ENCODE peak calls at places on chromosomes 3 and 15, in eight cellular contexts. Q, M, V, I, H, C, K and W are unnamed samples.

GRCh38 chr3:115648559-115648958 is 25.2 kb downstream of the GAP43 start:
- DNase-seq in Q (no peak), M (no peak), V (no peak), I (no peak), H (no peak), C (no peak), K (no peak), W (no peak)

GRCh38 chr15:44910981-44911625 is 45.4 kb upstream of the TERB2 start:
- DNase-seq in Q (no peak), M (no peak), V (no peak), I (no peak), H (no peak), C (no peak), K (no peak), W (no peak)

GRCh38 chr3:155805204-155805801 is 775 bp downstream of the C3orf33 start:
- DNase-seq in Q (no peak), M (peak), V (peak), I (no peak), H (no peak), C (no peak), K (peak), W (no peak)

GRCh38 chr3:32709346-32709745 is 24.4 kb downstream of the CNOT10 start:
- DNase-seq in Q (no peak), M (no peak), V (no peak), I (no peak), H (no peak), C (no peak), K (no peak), W (no peak)

GRCh38 chr3:190356246-190356645 is 31.7 kb upstream of the CLDN16 start:
- DNase-seq in Q (no peak), M (no peak), V (no peak), I (no peak), H (no peak), C (no peak), K (no peak), W (no peak)

GRCh38 chr3:156434921-156435320 is 120.0 kb downstream of the SSR3 start:
- DNase-seq in Q (no peak), M (no peak), V (no peak), I (no peak), H (no peak), C (no peak), K (no peak), W (no peak)

GRCh38 chr3:33957176-33957575 is 158.7 kb downstream of the PDCD6IP start:
- DNase-seq in Q (no peak), M (no peak), V (no peak), I (no peak), H (no peak), C (no peak), K (no peak), W (no peak)

GRCh38 chr15:70435872-70436271 is 327.5 kb downstream of the UACA start:
- DNase-seq in Q (no peak), M (no peak), V (no peak), I (no peak), H (no peak), C (no peak), K (no peak), W (no peak)

GRCh38 chr15:67138946-67139855 is 73.8 kb downstream of the SMAD3 start:
- DNase-seq in Q (peak), M (no peak), V (no peak), I (no peak), H (no peak), C (no peak), K (no peak), W (no peak)

GRCh38 chr3:126180477-126181397 is at the start of gene ALDH1L1:
- DNase-seq in Q (peak), M (no peak), V (peak), I (no peak), H (no peak), C (peak), K (peak), W (peak)

GRCh38 chr3:123150449-123150954 is 51.2 kb upstream of the SEC22A start:
- DNase-seq in Q (no peak), M (no peak), V (peak), I (no peak), H (peak), C (no peak), K (no peak), W (no peak)

GRCh38 chr3:154904328-154904727 is 175.8 kb upstream of the MME start:
- DNase-seq in Q (peak), M (no peak), V (no peak), I (no peak), H (no peak), C (peak), K (no peak), W (no peak)

GRCh38 chr15:90414408-90415028 is 26.5 kb downstream of the IQGAP1 start:
- DNase-seq in Q (peak), M (peak), V (no peak), I (no peak), H (no peak), C (no peak), K (no peak), W (no peak)

GRCh38 chr3:101531473-101532086 is 18.6 kb upstream of the SENP7 start:
- DNase-seq in Q (no peak), M (peak), V (no peak), I (no peak), H (no peak), C (peak), K (no peak), W (no peak)